ENCODE peak calls at places on chromosomes 4 and X, in seven cellular contexts. H, A, F, U, D, V and K are unnamed samples.

GRCh38 chr4:23959401-23960148 is 69.7 kb upstream of the PPARGC1A start:
- DNase-seq in H (no peak), A (no peak), F (no peak), U (no peak), D (no peak), V (no peak), K (no peak)

GRCh38 chr4:88802585-88803285 is 105.1 kb upstream of the NAP1L5 start:
- DNase-seq in H (no peak), A (no peak), F (no peak), U (no peak), D (no peak), V (no peak), K (no peak)

GRCh38 chr4:19748470-19748869 is 503.2 kb upstream of the SLIT2 start:
- DNase-seq in H (peak), A (peak), F (peak), U (no peak), D (peak), V (peak), K (no peak)

GRCh38 chr4:40553995-40554394 is 75.7 kb downstream of the RBM47 start:
- DNase-seq in H (no peak), A (no peak), F (no peak), U (no peak), D (no peak), V (no peak), K (no peak)

GRCh38 chr4:182975806-182976205 is 58.6 kb upstream of the DCTD start:
- DNase-seq in H (no peak), A (no peak), F (no peak), U (no peak), D (peak), V (peak), K (no peak)

GRCh38 chrX:133685806-133686205 is 270.5 kb upstream of the GPC4 start:
- DNase-seq in H (no peak), A (no peak), F (no peak), U (no peak), D (no peak), V (no peak), K (no peak)

GRCh38 chrX:12977761-12978204 is 2.9 kb downstream of the TMSB4X start:
- DNase-seq in H (no peak), A (no peak), F (no peak), U (no peak), D (no peak), V (no peak), K (no peak)

GRCh38 chr4:59612235-59612634 is 1587.9 kb upstream of the ADGRL3 start:
- DNase-seq in H (no peak), A (no peak), F (no peak), U (no peak), D (peak), V (no peak), K (no peak)

GRCh38 chrX:112147206-112147605 is 64.6 kb upstream of the TRPC5 start:
- DNase-seq in H (peak), A (no peak), F (no peak), U (no peak), D (peak), V (no peak), K (peak)

GRCh38 chrX:10111364-10112148 is 45.2 kb upstream of the CLCN4 start:
- DNase-seq in H (peak), A (peak), F (no peak), U (peak), D (no peak), V (no peak), K (peak)

GRCh38 chrX:19579485-19579884 is 64.2 kb upstream of the MAP3K15 start:
- DNase-seq in H (no peak), A (no peak), F (no peak), U (no peak), D (peak), V (peak), K (no peak)

GRCh38 chr4:159010563-159011260 is 92.2 kb upstream of the RAPGEF2 start:
- DNase-seq in H (no peak), A (peak), F (no peak), U (no peak), D (peak), V (peak), K (no peak)

GRCh38 chr4:175906397-175906796 is 94.3 kb upstream of the GPM6A start:
- DNase-seq in H (no peak), A (no peak), F (no peak), U (no peak), D (no peak), V (no peak), K (no peak)

GRCh38 chr4:118985170-118986000 is 96.7 kb downstream of the SYNPO2 start:
- DNase-seq in H (no peak), A (no peak), F (no peak), U (no peak), D (no peak), V (no peak), K (no peak)

GRCh38 chrX:24168807-24169206 is 19.3 kb downstream of the ZFX start:
- DNase-seq in H (no peak), A (no peak), F (no peak), U (no peak), D (no peak), V (no peak), K (no peak)

GRCh38 chr4:123904882-123905281 is 508.3 kb downstream of the SPRY1 start:
- DNase-seq in H (no peak), A (no peak), F (no peak), U (no peak), D (no peak), V (no peak), K (no peak)

GRCh38 chr4:145819246-145820181 is 119.1 kb downstream of the ZNF827 start:
- DNase-seq in H (no peak), A (peak), F (no peak), U (no peak), D (no peak), V (no peak), K (no peak)

GRCh38 chr4:184205243-184205642 is 12.4 kb downstream of the ENPP6 start:
- DNase-seq in H (no peak), A (no peak), F (no peak), U (no peak), D (no peak), V (no peak), K (no peak)

GRCh38 chrX:142428916-142429315 is 223.8 kb upstream of the MAGEC2 start:
- DNase-seq in H (no peak), A (no peak), F (no peak), U (no peak), D (no peak), V (no peak), K (no peak)

GRCh38 chrX:7462110-7462509 is 314.2 kb upstream of the PUDP start:
- DNase-seq in H (no peak), A (no peak), F (no peak), U (no peak), D (no peak), V (no peak), K (no peak)

GRCh38 chr4:41057456-41057855 is 156.9 kb downstream of the APBB2 start:
- DNase-seq in H (no peak), A (no peak), F (no peak), U (no peak), D (no peak), V (peak), K (no peak)

GRCh38 chrX:1945879-1946278 is 331.0 kb downstream of the ASMT start:
- DNase-seq in H (no peak), A (no peak), F (no peak), U (no peak), D (no peak), V (no peak), K (no peak)

GRCh38 chr4:38034986-38035882 is 75.0 kb downstream of the PTTG2 start:
- DNase-seq in H (peak), A (no peak), F (no peak), U (peak), D (peak), V (peak), K (peak)

GRCh38 chr4:3639613-3640586 is 107.7 kb upstream of the LRPAP1 start:
- DNase-seq in H (no peak), A (no peak), F (peak), U (no peak), D (no peak), V (no peak), K (no peak)

GRCh38 chr4:59380841-59381366 is 1819.2 kb upstream of the ADGRL3 start:
- DNase-seq in H (no peak), A (no peak), F (no peak), U (no peak), D (peak), V (no peak), K (no peak)

GRCh38 chr4:10157478-10158354 is 41.1 kb upstream of the WDR1 start:
- DNase-seq in H (peak), A (peak), F (no peak), U (peak), D (peak), V (no peak), K (peak)

GRCh38 chrX:53047228-53047627 is 1.4 kb upstream of the GPR173 start:
- DNase-seq in H (no peak), A (no peak), F (no peak), U (no peak), D (no peak), V (no peak), K (no peak)

GRCh38 chr4:183182873-183183725 is 84.0 kb downstream of the WWC2 start:
- DNase-seq in H (peak), A (no peak), F (no peak), U (no peak), D (peak), V (peak), K (no peak)

DNA sequence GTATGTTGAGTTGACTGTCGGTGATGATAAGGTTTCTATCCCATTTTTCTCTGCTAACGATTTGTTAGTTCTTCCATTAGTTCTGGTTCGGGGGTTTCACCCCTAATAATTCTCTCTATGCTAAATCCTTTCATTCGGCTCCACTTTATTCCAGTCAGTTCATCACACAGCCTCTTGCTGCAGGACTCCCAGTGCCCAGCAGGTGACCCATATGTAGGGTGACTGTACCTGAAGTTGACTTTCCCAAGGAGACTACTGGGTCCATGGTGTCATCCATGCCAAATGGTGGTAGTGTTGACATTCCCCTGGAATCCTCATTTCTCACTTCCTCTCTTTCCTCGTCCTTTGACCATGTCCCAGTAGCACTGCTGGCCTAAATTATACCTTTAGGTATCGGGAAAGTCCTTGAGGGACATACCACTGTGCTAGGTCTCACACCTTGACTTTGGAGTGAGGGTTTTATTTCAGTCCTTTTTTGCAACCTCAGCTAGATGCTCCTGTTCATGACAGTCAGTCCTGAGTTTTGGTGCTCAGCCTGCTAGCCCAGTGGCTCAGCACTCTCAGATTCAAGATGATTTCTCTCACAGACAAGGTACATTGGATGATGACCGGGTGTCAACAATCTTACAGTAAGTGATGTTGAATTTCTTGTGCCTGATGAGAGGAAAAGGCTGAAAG is 105.1 kb upstream of the ARHGAP24 start:
- DNase-seq in H (no peak), A (no peak), F (no peak), U (no peak), D (no peak), V (no peak), K (no peak)
- TF ChIP-seq CTCF in H (no peak), A (no peak), F (no peak), U (peak), D (no peak), V (no peak), K (no peak)

GRCh38 chrX:132114607-132115006 is 13.2 kb downstream of the FRMD7 start:
- DNase-seq in H (no peak), A (no peak), F (no peak), U (no peak), D (no peak), V (no peak), K (no peak)

GRCh38 chrX:132118361-132118760 is 9.5 kb downstream of the FRMD7 start:
- DNase-seq in H (no peak), A (no peak), F (no peak), U (no peak), D (no peak), V (no peak), K (no peak)

GRCh38 chrX:132120913-132121312 is 6.9 kb downstream of the FRMD7 start:
- DNase-seq in H (no peak), A (no peak), F (no peak), U (no peak), D (no peak), V (no peak), K (no peak)

GRCh38 chrX:132119821-132120220 is 8.0 kb downstream of the FRMD7 start:
- DNase-seq in H (no peak), A (no peak), F (no peak), U (no peak), D (no peak), V (no peak), K (no peak)

GRCh38 chrX:132119283-132119682 is 8.5 kb downstream of the FRMD7 start:
- DNase-seq in H (no peak), A (no peak), F (no peak), U (no peak), D (no peak), V (no peak), K (no peak)
- TF ChIP-seq CTCF in H (no peak), A (no peak), F (no peak), U (no peak), D (no peak), V (no peak), K (no peak)

GRCh38 chrX:125998432-125998831 is 167.7 kb downstream of the DCAF12L2 start:
- DNase-seq in H (no peak), A (no peak), F (no peak), U (no peak), D (no peak), V (no peak), K (no peak)
- TF ChIP-seq CTCF in H (no peak), A (no peak), F (peak), U (no peak), D (peak), V (no peak), K (no peak)

DNA sequence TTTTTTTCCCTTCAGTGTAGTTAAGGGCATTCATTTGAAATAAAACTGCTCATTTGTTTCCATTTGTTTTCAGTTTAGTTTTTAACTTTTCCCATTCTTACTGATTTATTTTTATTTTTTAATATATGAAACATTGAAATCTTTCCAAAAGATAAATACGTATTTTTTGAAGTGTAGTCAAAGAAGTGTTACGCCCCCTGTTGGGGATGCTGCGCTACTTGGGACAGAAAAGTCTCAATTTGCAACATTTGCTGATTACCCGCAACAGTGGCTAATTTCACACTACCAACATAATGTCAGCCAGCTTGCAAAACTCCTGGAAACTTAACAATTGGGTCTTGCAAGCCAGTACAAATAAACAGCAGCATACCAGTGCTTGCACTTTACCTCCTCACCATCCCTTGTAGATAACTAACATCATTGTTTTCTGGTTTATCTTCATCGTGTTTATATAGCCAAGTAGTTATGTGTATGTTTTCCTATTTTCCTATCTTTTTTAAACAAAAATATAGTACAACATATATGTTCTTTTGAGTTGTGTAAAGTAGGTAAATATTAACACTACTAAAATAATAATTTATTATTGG is 158.6 kb downstream of the STPG2 start:
- DNase-seq in H (peak), A (no peak), F (no peak), U (no peak), D (no peak), V (no peak), K (no peak)
- TF ChIP-seq CTCF in H (no peak), A (no peak), F (no peak), U (no peak), D (no peak), V (peak), K (no peak)

GRCh38 chrX:154829102-154829501 is 5.4 kb downstream of the SMIM9 start:
- DNase-seq in H (no peak), A (no peak), F (no peak), U (no peak), D (no peak), V (no peak), K (no peak)

GRCh38 chrX:154833746-154834274 is 652 bp downstream of the SMIM9 start:
- DNase-seq in H (no peak), A (no peak), F (no peak), U (no peak), D (no peak), V (no peak), K (no peak)

GRCh38 chrX:154827194-154827593 is 7.3 kb downstream of the SMIM9 start:
- DNase-seq in H (no peak), A (no peak), F (no peak), U (no peak), D (no peak), V (no peak), K (no peak)

GRCh38 chrX:154827624-154828408 is 6.6 kb downstream of the SMIM9 start:
- DNase-seq in H (no peak), A (no peak), F (no peak), U (peak), D (no peak), V (no peak), K (peak)

GRCh38 chrX:154829926-154830442 is 4.5 kb downstream of the SMIM9 start:
- DNase-seq in H (no peak), A (no peak), F (no peak), U (no peak), D (no peak), V (no peak), K (no peak)
- TF ChIP-seq CTCF in H (no peak), A (no peak), F (no peak), U (peak), D (no peak), V (no peak), K (no peak)